ENCODE peak calls at places on chromosomes 16 and 17, in five cellular contexts. V is MM.1S, T is GM23248, P is HCT116, Q is H9. I is an unnamed sample. For H4K20me1 and H3K27me3, the result is how much of the 10 kb centered on the place peaks cover.

GRCh38 chr17:12021604-12022003 is 927 bp downstream of the MAP2K4 start:
- DNase-seq in P (no peak), T (no peak), V (peak), Q (no peak), I (no peak)

GRCh38 chr16:85089485-85089884 is 22.8 kb downstream of the CIBAR2 start:
- DNase-seq in T (no peak), Q (no peak), P (no peak), V (no peak), I (peak)

GRCh38 chr16:56203052-56203451 is 11.8 kb downstream of the GNAO1 start:
- DNase-seq in P (peak), V (peak), T (peak), Q (peak), I (no peak)

GRCh38 chr16:77971306-77972131 is 50.8 kb upstream of the CLEC3A start:
- DNase-seq in T (peak), P (peak), Q (peak), V (peak), I (peak)

GRCh38 chr17:50036455-50037320 is 19.2 kb upstream of the ITGA3 start:
- DNase-seq in V (no peak), P (no peak), T (no peak), Q (no peak), I (no peak)

GRCh38 chr16:12627394-12627793 is 176.3 kb downstream of the CPPED1 start:
- DNase-seq in V (no peak), T (no peak), Q (no peak), P (no peak), I (no peak)

GRCh38 chr17:4678448-4679026 is 25.4 kb downstream of the PELP1 start:
- DNase-seq in P (peak), V (no peak), Q (no peak), T (peak), I (peak)

GRCh38 chr17:64160378-64160777 is 30.4 kb upstream of the ERN1 start:
- DNase-seq in P (no peak), V (no peak), Q (no peak), T (peak), I (no peak)

GRCh38 chr16:64784635-64785034 is 337.2 kb downstream of the CDH11 start:
- DNase-seq in P (no peak), T (no peak), Q (no peak), V (no peak), I (peak)

GRCh38 chr17:74475189-74475588 is 8.8 kb downstream of the CD300A start:
- DNase-seq in Q (no peak), T (no peak), V (no peak), P (no peak), I (no peak)

GRCh38 chr16:2835638-2836493 is 5.8 kb downstream of the ZG16B start:
- DNase-seq in V (no peak), Q (peak), P (peak), T (peak), I (peak)

GRCh38 chr17:2949469-2950044 is 113.8 kb downstream of the OR1D5 start:
- DNase-seq in Q (peak), T (peak), P (peak), V (no peak), I (peak)

GRCh38 chr17:33976816-33977215 is 278.3 kb upstream of the CCL2 start:
- DNase-seq in V (no peak), Q (no peak), P (no peak), T (no peak), I (no peak)

GRCh38 chr16:12458591-12459400 is 344.9 kb downstream of the CPPED1 start:
- DNase-seq in Q (no peak), T (no peak), P (no peak), V (no peak), I (no peak)

GRCh38 chr17:41547921-41548843 is 20.1 kb upstream of the KRT19 start:
- DNase-seq in P (peak), V (no peak), T (peak), Q (no peak), I (peak)

GRCh38 chr17:45101883-45102811 is 30.2 kb downstream of the PLCD3 start:
- DNase-seq in T (peak), V (no peak), Q (peak), P (no peak), I (no peak)

GRCh38 chr16:66661210-66661560 is 35.4 kb downstream of the CMTM4 start:
- DNase-seq in P (no peak), V (no peak), Q (no peak), T (no peak), I (no peak)

GRCh38 chr17:18138065-18138749 is 29.7 kb downstream of the MYO15A start:
- DNase-seq in Q (no peak), T (no peak), V (no peak), P (no peak), I (no peak)

GRCh38 chr17:64739316-64740058 is 77.4 kb upstream of the SMURF2 start:
- DNase-seq in T (peak), V (no peak), P (no peak), Q (peak), I (peak)

GRCh38 chr16:85570735-85571562 is 42.2 kb upstream of the GSE1 start:
- DNase-seq in Q (no peak), P (no peak), V (peak), T (no peak), I (no peak)

DNA sequence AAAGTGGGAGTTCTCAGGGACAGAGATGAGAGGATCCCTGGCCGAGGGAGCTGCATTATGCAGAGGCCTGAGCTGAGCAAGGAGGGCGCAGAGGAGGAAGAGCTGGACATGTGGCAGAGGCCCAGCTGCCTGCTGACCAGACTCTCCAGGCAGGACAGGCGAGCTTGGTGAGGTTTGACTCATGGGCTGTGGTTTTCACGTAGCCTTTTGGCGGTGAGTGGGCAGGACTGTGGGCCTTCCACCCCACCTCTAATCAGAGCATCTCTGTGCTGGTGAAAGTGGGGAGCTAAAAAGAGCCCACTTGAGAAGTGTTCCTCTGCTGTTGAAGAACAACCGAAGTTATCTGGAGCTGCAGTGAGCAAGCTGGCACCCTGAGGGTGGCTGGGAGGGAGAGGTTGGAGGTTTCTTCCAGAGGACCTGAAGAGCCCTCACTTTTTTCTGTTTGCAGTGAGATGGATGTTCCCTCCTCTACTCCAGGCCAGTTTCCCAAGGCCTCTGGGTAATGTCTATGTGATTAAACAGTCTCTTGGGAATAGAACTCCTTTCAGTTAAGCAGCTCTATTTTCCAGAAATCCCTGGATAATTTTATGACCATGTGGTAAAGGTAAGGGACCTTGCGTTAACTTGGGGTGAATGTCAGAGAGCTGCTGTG is 11.9 kb downstream of the EPN2 start:
- DNase-seq in T (peak), Q (no peak), V (no peak), P (no peak), I (peak)
- H4K20me1 ChIP-seq in T (under half), Q (under half), V (under half), P (under half), I (half or more)

DNA sequence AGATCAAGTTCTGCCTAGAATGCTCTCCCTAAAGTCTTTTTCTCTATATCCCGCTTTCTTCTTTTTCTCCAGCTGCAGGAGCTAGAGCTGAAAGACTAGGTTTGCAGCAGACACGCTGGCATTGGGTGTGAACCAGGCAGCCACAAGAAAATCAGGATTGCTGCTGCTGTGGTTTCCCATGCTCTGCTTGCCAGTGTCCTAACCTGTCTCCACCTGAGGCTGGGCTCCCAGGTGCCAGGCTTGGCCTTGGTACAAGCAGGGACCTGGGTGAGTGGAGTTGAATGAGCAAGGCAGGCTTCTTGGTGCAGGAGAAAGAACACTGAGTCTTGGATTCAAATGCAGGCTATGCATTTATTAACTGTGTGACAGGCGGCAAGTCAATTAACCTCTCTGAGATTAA is 440.3 kb upstream of the MAF start:
- DNase-seq in T (no peak), P (no peak), Q (no peak), V (no peak), I (no peak)
- H3K27me3 ChIP-seq in T (half or more), P (under half), Q (under half), V (under half), I (under half)

GRCh38 chr16:54932737-54933254 is 2.1 kb downstream of the IRX5 start:
- DNase-seq in T (peak), Q (peak), P (no peak), V (no peak), I (no peak)
- H4K20me1 ChIP-seq in T (under half), Q (under half), P (under half), V (under half), I (under half)

DNA sequence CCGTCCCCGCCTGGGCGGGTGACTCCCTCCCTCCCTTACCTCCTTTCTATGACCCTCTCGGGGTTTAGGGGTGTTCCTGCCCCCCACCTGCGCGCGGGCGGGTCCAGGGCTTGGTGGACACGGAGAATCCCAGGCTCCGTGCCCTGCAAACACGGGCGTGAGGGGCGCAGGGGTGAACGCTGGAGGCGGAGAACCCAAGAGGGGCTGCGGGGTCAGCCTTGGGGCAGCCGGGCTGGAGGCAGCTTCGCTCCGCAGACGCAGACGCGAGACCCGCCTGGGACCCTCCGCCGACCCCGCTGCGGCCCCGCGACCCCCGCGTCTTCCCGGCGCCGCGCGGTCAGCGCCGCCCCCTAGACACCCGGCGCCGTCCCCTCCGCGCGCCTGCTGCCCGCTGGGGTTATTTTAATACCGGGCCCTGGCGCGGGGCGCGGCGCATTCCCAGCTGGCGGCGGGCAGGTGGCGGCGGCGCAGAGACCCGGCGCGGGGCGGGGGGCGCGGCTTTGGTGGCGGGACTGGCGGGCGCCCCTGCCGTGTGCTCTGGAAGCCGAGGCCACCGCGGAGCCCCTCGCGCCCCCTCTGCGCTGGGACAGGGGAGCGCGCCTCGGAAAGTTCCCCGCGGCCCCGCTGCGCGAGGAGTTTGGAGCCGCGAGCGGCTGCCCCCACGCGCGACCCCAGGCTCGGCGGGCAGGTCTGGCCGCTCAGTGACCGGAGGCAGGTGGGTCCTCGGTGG is at the start of gene UTS2R:
- DNase-seq in V (no peak), P (no peak), T (no peak), Q (no peak), I (no peak)
- H3K27me3 ChIP-seq in V (under half), P (under half), T (under half), Q (under half), I (under half)

GRCh38 chr16:8961811-8962390 is 1.8 kb downstream of the USP7 start:
- DNase-seq in P (no peak), V (peak), T (no peak), Q (no peak), I (no peak)
- H4K20me1 ChIP-seq in P (under half), V (half or more), T (under half), Q (under half), I (half or more)

GRCh38 chr17:79655672-79656290 is 44.9 kb upstream of the RBFOX3 start:
- DNase-seq in P (no peak), T (no peak), Q (peak), V (no peak), I (no peak)
- H3K27me3 ChIP-seq in P (under half), T (under half), Q (under half), V (half or more), I (under half)

GRCh38 chr17:43986225-43986981 is 18.0 kb upstream of the NAGS start:
- DNase-seq in T (no peak), Q (no peak), P (no peak), V (peak), I (no peak)

GRCh38 chr17:43983196-43983514 is 21.3 kb upstream of the NAGS start:
- DNase-seq in T (no peak), V (no peak), Q (no peak), P (no peak), I (no peak)

GRCh38 chr17:43982171-43982570 is 22.3 kb upstream of the NAGS start:
- DNase-seq in Q (no peak), V (no peak), T (no peak), P (no peak), I (no peak)

GRCh38 chr17:43984521-43984920 is 19.9 kb upstream of the NAGS start:
- DNase-seq in V (no peak), Q (peak), P (no peak), T (no peak), I (no peak)

DNA sequence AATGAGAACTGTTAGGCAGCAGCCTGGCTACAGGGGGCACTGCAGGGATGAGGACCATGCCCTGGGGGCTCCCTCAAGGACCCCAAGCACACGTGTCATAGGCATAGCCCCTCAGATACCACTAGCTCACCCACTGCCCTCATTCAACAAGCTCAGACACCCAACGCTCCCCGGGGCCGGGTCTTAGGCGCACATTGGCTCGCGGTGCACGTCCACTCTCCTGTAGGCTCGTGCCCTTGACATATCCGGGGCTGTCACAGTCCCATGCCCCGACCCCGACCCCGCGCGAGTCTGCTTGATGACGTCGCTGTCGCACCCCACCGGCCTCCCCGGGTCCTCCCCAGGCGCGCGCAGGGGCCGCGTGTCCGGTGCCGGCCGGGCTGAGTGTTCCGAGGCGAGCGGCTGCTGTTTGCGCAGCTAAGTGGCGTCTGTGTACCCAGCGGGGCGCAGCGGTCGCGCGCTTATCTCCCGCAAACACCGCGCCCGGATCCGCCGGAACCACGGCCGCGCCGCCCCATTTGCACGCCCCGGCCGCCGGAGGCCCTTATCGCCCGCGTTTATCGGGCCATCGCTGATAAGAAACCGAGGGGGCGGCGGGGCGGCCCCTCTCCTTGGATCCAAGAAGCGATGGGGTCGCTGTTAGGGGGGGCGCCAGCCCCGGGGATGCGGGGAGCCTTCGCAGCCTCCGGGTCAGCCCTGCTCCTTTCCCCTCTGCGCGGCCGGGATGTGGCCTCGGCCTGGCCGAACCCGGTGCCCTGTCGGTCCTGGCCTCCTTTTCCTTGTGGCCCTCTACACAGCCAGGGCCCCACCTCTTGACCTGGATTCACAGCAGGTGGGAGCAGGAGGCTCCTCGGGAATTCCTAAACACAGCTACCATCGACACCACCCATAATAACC is 20.7 kb upstream of the NAGS start:
- DNase-seq in P (no peak), T (peak), V (no peak), Q (peak), I (no peak)
- H4K20me1 ChIP-seq in P (under half), T (under half), V (under half), Q (under half), I (under half)

GRCh38 chr16:50460538-50461399 is 87.4 kb upstream of the NKD1 start:
- DNase-seq in V (no peak), T (no peak), P (no peak), Q (no peak), I (no peak)
- H3K27me3 ChIP-seq in V (under half), T (under half), P (under half), Q (under half), I (under half)

I was measured in astrocyte.